ENCODE peak calls at places on chromosomes 11 and 22, in ten cellular contexts. I is posterior cingulate gyrus; P is stimulated activated CD8-positive, alpha-beta memory T cell treated with anti-CD3 and anti-CD28 coated beads, Interleukin-15, amount 100 ng/mL, for 4 hours; L is psoas muscle; O is GM04504; D is aorta; B is T-helper 2 cell treated with Interferon-gamma antibody and Interleukin-4, amounts not matched to agents 5 μg/mL and 100 μg/mL, for 36 hours; C is right atrium auricular region; S is spleen; Y is head of caudate nucleus. U is an unnamed sample.
A peak's percentile ranks its signal among the peaks of the same experiment; 100 is the strongest.

GRCh38 chr11:16261836-16262644 is 94.3 kb downstream of the SOX6 start:
- DNase-seq in I (no peak), P (no peak), L (no peak), O (no peak), D (no peak), B (no peak), C (no peak), S (no peak), Y (no peak), U (no peak)

GRCh38 chr11:35567737-35568465 is 42.5 kb upstream of the PAMR1 start:
- DNase-seq in I (no peak), P (no peak), L (no peak), O (no peak), D (no peak), B (no peak), C (no peak), S (no peak), Y (no peak), U (no peak)

GRCh38 chr11:121082670-121083069 is 18.4 kb upstream of the TECTA start:
- DNase-seq in I (no peak), P (no peak), L (no peak), O (no peak), D (no peak), B (no peak), C (no peak), S (no peak), Y (no peak), U (no peak)

GRCh38 chr22:43007519-43008102 is 7.3 kb downstream of the PACSIN2 start:
- DNase-seq in I (no peak), P (no peak), L (no peak), O (no peak), D (no peak), B (no peak), C (no peak), S (no peak), Y (no peak), U (no peak)

GRCh38 chr11:12269104-12269441 is 108.3 kb upstream of the PARVA start:
- DNase-seq in I (no peak), P (no peak), L (no peak), O (peak; percentile 51), D (peak; percentile 84), B (no peak), C (no peak), S (no peak), Y (no peak), U (no peak)

GRCh38 chr11:6747097-6747662 is 24.6 kb downstream of the OR2AG2 start:
- DNase-seq in I (no peak), P (no peak), L (no peak), O (no peak), D (no peak), B (no peak), C (no peak), S (no peak), Y (no peak), U (no peak)

GRCh38 chr11:1547467-1548098 is 24.5 kb downstream of the DUSP8 start:
- DNase-seq in I (no peak), P (no peak), L (no peak), O (no peak), D (no peak), B (no peak), C (no peak), S (no peak), Y (no peak), U (no peak)

GRCh38 chr11:1854949-1855885 is 2.3 kb downstream of the LSP1 start:
- DNase-seq in I (no peak), P (no peak), L (no peak), O (no peak), D (no peak), B (peak; percentile 78), C (no peak), S (peak; percentile 84), Y (no peak), U (no peak)

GRCh38 chr11:117839234-117839882 is 14.8 kb upstream of the FXYD2 start:
- DNase-seq in I (peak; percentile 1), P (no peak), L (no peak), O (no peak), D (peak; percentile 19), B (no peak), C (no peak), S (no peak), Y (no peak), U (peak; percentile 71)

GRCh38 chr11:120212926-120213325 is 2.1 kb downstream of the OAF start:
- DNase-seq in I (no peak), P (no peak), L (no peak), O (no peak), D (no peak), B (no peak), C (no peak), S (no peak), Y (no peak), U (no peak)

GRCh38 chr11:115362997-115363396 is 141.2 kb downstream of the CADM1 start:
- DNase-seq in I (no peak), P (no peak), L (no peak), O (no peak), D (no peak), B (no peak), C (no peak), S (no peak), Y (no peak), U (no peak)

GRCh38 chr11:833849-834311 is 1.1 kb downstream of the CD151 start:
- DNase-seq in I (no peak), P (no peak), L (no peak), O (no peak), D (no peak), B (no peak), C (no peak), S (no peak), Y (no peak), U (no peak)

GRCh38 chr22:39913886-39914285 is 13.0 kb downstream of the GRAP2 start:
- DNase-seq in I (no peak), P (no peak), L (no peak), O (no peak), D (no peak), B (no peak), C (no peak), S (no peak), Y (no peak), U (no peak)

GRCh38 chr11:10499452-10500262 is 41.3 kb downstream of the RNF141 start:
- DNase-seq in I (no peak), P (no peak), L (no peak), O (no peak), D (no peak), B (no peak), C (peak; percentile 50), S (no peak), Y (peak; percentile 5), U (no peak)

GRCh38 chr11:132456735-132457328 is 1075.5 kb downstream of the OPCML start:
- DNase-seq in I (no peak), P (no peak), L (no peak), O (no peak), D (no peak), B (no peak), C (no peak), S (no peak), Y (no peak), U (no peak)

GRCh38 chr22:38465673-38466490 is 2.0 kb upstream of the KDELR3 start:
- DNase-seq in I (no peak), P (no peak), L (no peak), O (no peak), D (peak; percentile 72), B (no peak), C (no peak), S (peak; percentile 46), Y (no peak), U (no peak)

GRCh38 chr22:17779286-17780115 is 5.2 kb upstream of the BID start:
- DNase-seq in I (no peak), P (no peak), L (no peak), O (no peak), D (no peak), B (no peak), C (no peak), S (peak; percentile 43), Y (no peak), U (no peak)

GRCh38 chr11:71080239-71081097 is 171.9 kb downstream of the SHANK2 start:
- DNase-seq in I (peak; percentile 86), P (no peak), L (no peak), O (peak; percentile 4), D (no peak), B (peak; percentile 11), C (no peak), S (no peak), Y (peak; percentile 80), U (no peak)

GRCh38 chr11:3104961-3105790 is 48.0 kb upstream of the CARS1 start:
- DNase-seq in I (no peak), P (no peak), L (no peak), O (no peak), D (peak; percentile 57), B (no peak), C (peak; percentile 43), S (no peak), Y (no peak), U (peak; percentile 70)

GRCh38 chr22:22245935-22246525 is 1.4 kb downstream of the VPREB1 start:
- DNase-seq in I (no peak), P (no peak), L (no peak), O (no peak), D (no peak), B (no peak), C (no peak), S (no peak), Y (no peak), U (peak; percentile 6)

GRCh38 chr22:19826619-19826950 is 28.1 kb downstream of the GNB1L start:
- DNase-seq in I (no peak), P (no peak), L (no peak), O (no peak), D (no peak), B (no peak), C (no peak), S (no peak), Y (no peak), U (no peak)

GRCh38 chr22:43136255-43136654 is 6.9 kb downstream of the MCAT start:
- DNase-seq in I (peak; percentile 26), P (no peak), L (no peak), O (no peak), D (no peak), B (no peak), C (no peak), S (peak; percentile 83), Y (no peak), U (no peak)

GRCh38 chr22:44042822-44043221 is 18.7 kb downstream of the PARVB start:
- DNase-seq in I (no peak), P (no peak), L (no peak), O (no peak), D (no peak), B (no peak), C (no peak), S (no peak), Y (no peak), U (no peak)

U was measured in vagina.